ENCODE peak calls at places on chromosomes 2 and 18, in five cellular contexts. Q is CD8-positive, alpha-beta memory T cell; J is body of pancreas; O is mesenchymal stem cell; M is aorta. X is an unnamed sample.

GRCh38 chr2:61439241-61440002 is 31.5 kb downstream of the USP34 start:
- DNase-seq in O (no peak), J (peak), Q (no peak), M (no peak), X (no peak)

GRCh38 chr2:75543446-75543845 is 17.3 kb downstream of the EVA1A start:
- DNase-seq in Q (no peak), O (no peak), J (no peak), M (no peak), X (no peak)

GRCh38 chr18:34921271-34921670 is 119.9 kb upstream of the MAPRE2 start:
- DNase-seq in O (no peak), M (no peak), J (no peak), Q (no peak), X (no peak)

GRCh38 chr2:33242845-33243244 is 233.6 kb upstream of the RASGRP3 start:
- DNase-seq in O (peak), J (no peak), M (no peak), Q (no peak), X (no peak)

GRCh38 chr2:222703866-222704265 is 32.4 kb downstream of the MOGAT1 start:
- DNase-seq in M (no peak), J (no peak), O (peak), Q (no peak), X (peak)

GRCh38 chr2:70905443-70905842 is 30.3 kb upstream of the ATP6V1B1 start:
- DNase-seq in O (no peak), Q (no peak), M (no peak), J (no peak), X (no peak)

GRCh38 chr18:6022840-6023239 is 127.5 kb upstream of the TMEM200C start:
- DNase-seq in O (no peak), Q (no peak), J (no peak), M (no peak), X (no peak)

GRCh38 chr18:42745931-42746330 is 369.6 kb downstream of the RIT2 start:
- DNase-seq in O (no peak), M (no peak), J (no peak), Q (no peak), X (no peak)

GRCh38 chr2:160043265-160043664 is 19.1 kb downstream of the PLA2R1 start:
- DNase-seq in O (no peak), J (no peak), Q (no peak), M (no peak), X (no peak)

GRCh38 chr2:26887142-26887541 is 39.2 kb downstream of the DPYSL5 start:
- DNase-seq in O (no peak), Q (no peak), J (no peak), M (no peak), X (no peak)

GRCh38 chr2:53484521-53484920 is 283.1 kb upstream of the CHAC2 start:
- DNase-seq in O (no peak), Q (no peak), M (no peak), J (no peak), X (no peak)

GRCh38 chr2:20496942-20497341 is 50.1 kb downstream of the RHOB start:
- DNase-seq in J (no peak), O (no peak), M (no peak), Q (no peak), X (no peak)

GRCh38 chr18:13629841-13630747 is 96.3 kb downstream of the FAM210A start:
- DNase-seq in O (peak), Q (peak), J (peak), M (no peak), X (peak)
- H3K4me3 ChIP-seq in O (peak), Q (no peak), J (no peak), M (no peak), X (no peak)

DNA sequence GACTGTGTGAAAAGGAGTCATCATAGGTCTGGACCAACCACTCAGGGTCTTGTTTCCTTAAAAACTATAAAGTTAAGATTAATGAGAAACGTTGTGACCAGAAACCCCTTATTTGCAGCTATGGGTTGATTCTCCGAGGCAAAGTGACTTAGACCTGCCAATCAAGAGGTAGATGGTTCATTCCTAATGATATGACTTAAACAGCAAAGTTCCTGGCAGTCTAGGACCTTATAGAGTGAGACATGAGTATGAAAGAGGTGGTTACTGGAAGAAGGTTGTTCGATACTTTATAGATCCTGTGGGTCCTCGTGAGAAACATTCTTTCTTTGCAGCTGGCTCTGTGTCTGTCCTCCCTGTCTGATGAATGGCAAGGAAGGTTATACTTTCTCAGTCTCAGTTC is 8.0 kb downstream of the SFXN5 start:
- DNase-seq in O (no peak), Q (no peak), J (no peak), M (no peak), X (no peak)
- H3K4me3 ChIP-seq in O (no peak), Q (no peak), J (no peak), M (no peak), X (no peak)

DNA sequence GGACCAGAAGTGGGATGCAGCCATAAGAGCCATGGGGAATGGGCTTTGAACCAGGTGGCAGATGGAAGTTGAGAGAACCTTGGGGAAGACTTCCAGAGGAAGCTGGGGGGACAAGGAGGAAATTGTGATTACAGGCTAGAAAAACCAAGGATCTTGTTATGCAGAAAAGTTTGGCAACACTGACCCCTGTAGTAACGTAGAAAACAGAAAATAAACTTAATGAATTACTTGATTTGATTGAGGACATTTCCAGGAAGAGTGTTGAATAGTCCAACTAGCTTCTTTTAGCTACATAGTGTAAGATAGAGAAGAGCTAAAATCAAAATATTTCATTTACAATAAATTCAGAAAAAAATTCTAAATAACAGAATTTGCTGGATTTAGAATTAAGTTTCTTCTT is 91.9 kb upstream of the GPC1 start:
- DNase-seq in M (no peak), Q (no peak), O (no peak), J (no peak), X (no peak)
- H3K4me3 ChIP-seq in M (no peak), Q (no peak), O (no peak), J (no peak), X (no peak)

GRCh38 chr18:61948196-61948800 is 55.5 kb upstream of the RNF152 start:
- DNase-seq in M (no peak), O (peak), J (no peak), Q (no peak), X (no peak)
- H3K4me3 ChIP-seq in M (no peak), O (no peak), J (no peak), Q (no peak), X (no peak)

GRCh38 chr2:96859338-96859649 is 1.5 kb upstream of the ANKRD39 start:
- DNase-seq in J (no peak), O (peak), M (peak), Q (no peak), X (no peak)
- H3K4me3 ChIP-seq in J (no peak), O (no peak), M (no peak), Q (no peak), X (no peak)

GRCh38 chr2:149332364-149332763 is 2.0 kb downstream of the LYPD6 start:
- DNase-seq in M (no peak), O (no peak), J (no peak), Q (no peak), X (no peak)

GRCh38 chr2:149330127-149331022 is at the start of gene LYPD6:
- DNase-seq in M (peak), O (peak), Q (no peak), J (peak), X (no peak)

GRCh38 chr2:149331023-149331400 is 625 bp downstream of the LYPD6 start:
- DNase-seq in J (no peak), M (no peak), Q (no peak), O (no peak), X (no peak)

GRCh38 chr2:149329470-149330126 is 789 bp upstream of the LYPD6 start:
- DNase-seq in O (peak), M (no peak), J (peak), Q (no peak), X (no peak)

DNA sequence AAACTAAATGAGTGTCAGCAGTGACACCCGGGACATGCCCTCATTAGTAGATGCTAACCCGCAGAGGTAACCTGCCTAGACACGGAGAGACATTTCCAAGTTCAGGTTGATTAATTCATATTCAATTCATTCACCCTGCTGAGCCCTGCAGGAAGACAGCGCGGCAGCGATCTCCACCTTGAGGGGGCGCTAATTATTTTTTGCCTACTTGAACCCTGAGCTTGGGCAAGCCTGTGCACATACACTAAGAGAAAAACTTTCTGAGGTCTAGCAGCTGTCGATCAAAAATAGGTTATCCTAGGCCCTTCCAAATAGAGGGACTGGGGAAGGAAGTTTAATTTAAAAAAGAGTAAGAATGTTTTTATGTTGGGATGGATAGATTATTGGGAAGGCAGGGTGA is 1.3 kb upstream of the LYPD6 start:
- DNase-seq in M (no peak), O (no peak), Q (no peak), J (no peak), X (no peak)
- H3K4me3 ChIP-seq in M (no peak), O (peak), Q (no peak), J (peak), X (no peak)

X was measured in Jurkat, Clone E6-1.